ENCODE peak calls at places on chromosome 1, in nine cellular contexts. One of them, this sample, is unnamed.

GRCh38 chr1:1019122-1019999 is 559 bp upstream of the AGRN start:
- DNase-seq in PC-3: peak; percentile 96
- DNase-seq in neural progenitor cell: peak; percentile 95
- DNase-seq in OCI-LY7: peak; percentile 87
- DNase-seq in GM23338: peak; percentile 83
- DNase-seq in GM23248: peak; percentile 94
- DNase-seq in hepatocyte: peak; percentile 97
- DNase-seq in HCT116: peak; percentile 61
- DNase-seq in SK-N-SH: peak; percentile 99
- DNase-seq in this sample: peak; percentile 85

GRCh38 chr1:3668148-3668547 is 15.8 kb downstream of the TP73 start:
- DNase-seq in PC-3: no peak
- DNase-seq in neural progenitor cell: no peak
- DNase-seq in OCI-LY7: no peak
- DNase-seq in GM23338: no peak
- DNase-seq in GM23248: no peak
- DNase-seq in hepatocyte: no peak
- DNase-seq in HCT116: no peak
- DNase-seq in SK-N-SH: no peak
- DNase-seq in this sample: no peak

GRCh38 chr1:199205740-199206139 is 566.9 kb downstream of the PTPRC start:
- DNase-seq in PC-3: peak; percentile 5
- DNase-seq in neural progenitor cell: no peak
- DNase-seq in OCI-LY7: no peak
- DNase-seq in GM23338: no peak
- DNase-seq in GM23248: no peak
- DNase-seq in hepatocyte: no peak
- DNase-seq in HCT116: no peak
- DNase-seq in SK-N-SH: no peak
- DNase-seq in this sample: no peak

GRCh38 chr1:205263580-205264190 is 35.9 kb downstream of the TMCC2 start:
- DNase-seq in PC-3: no peak
- DNase-seq in neural progenitor cell: no peak
- DNase-seq in OCI-LY7: no peak
- DNase-seq in GM23338: no peak
- DNase-seq in GM23248: peak; percentile 34
- DNase-seq in hepatocyte: no peak
- DNase-seq in HCT116: no peak
- DNase-seq in SK-N-SH: no peak
- DNase-seq in this sample: no peak

GRCh38 chr1:204359131-204359473 is 627 bp downstream of the PLEKHA6 start:
- DNase-seq in PC-3: no peak
- DNase-seq in neural progenitor cell: peak; percentile 47
- DNase-seq in OCI-LY7: no peak
- DNase-seq in GM23338: no peak
- DNase-seq in GM23248: no peak
- DNase-seq in hepatocyte: no peak
- DNase-seq in HCT116: no peak
- DNase-seq in SK-N-SH: no peak
- DNase-seq in this sample: no peak

GRCh38 chr1:67552336-67552759 is 122.1 kb upstream of the SERBP1 start:
- DNase-seq in PC-3: no peak
- DNase-seq in neural progenitor cell: no peak
- DNase-seq in OCI-LY7: no peak
- DNase-seq in GM23338: peak; percentile 33
- DNase-seq in GM23248: no peak
- DNase-seq in hepatocyte: peak; percentile 70
- DNase-seq in HCT116: no peak
- DNase-seq in SK-N-SH: no peak
- DNase-seq in this sample: no peak

GRCh38 chr1:102919659-102920058 is 188.7 kb downstream of the COL11A1 start:
- DNase-seq in PC-3: peak; percentile 35
- DNase-seq in neural progenitor cell: no peak
- DNase-seq in OCI-LY7: no peak
- DNase-seq in GM23338: no peak
- DNase-seq in GM23248: peak; percentile 63
- DNase-seq in hepatocyte: no peak
- DNase-seq in HCT116: no peak
- DNase-seq in SK-N-SH: no peak
- DNase-seq in this sample: no peak

GRCh38 chr1:65703853-65704252 is 88.8 kb upstream of the PDE4B start:
- DNase-seq in PC-3: no peak
- DNase-seq in neural progenitor cell: no peak
- DNase-seq in OCI-LY7: no peak
- DNase-seq in GM23338: no peak
- DNase-seq in GM23248: no peak
- DNase-seq in hepatocyte: no peak
- DNase-seq in HCT116: no peak
- DNase-seq in SK-N-SH: no peak
- DNase-seq in this sample: no peak

GRCh38 chr1:68028566-68028965 is 21.9 kb downstream of the DIRAS3 start:
- DNase-seq in PC-3: no peak
- DNase-seq in neural progenitor cell: no peak
- DNase-seq in OCI-LY7: no peak
- DNase-seq in GM23338: no peak
- DNase-seq in GM23248: no peak
- DNase-seq in hepatocyte: no peak
- DNase-seq in HCT116: no peak
- DNase-seq in SK-N-SH: no peak
- DNase-seq in this sample: no peak

GRCh38 chr1:226656601-226657277 is 82.3 kb downstream of the ITPKB start:
- DNase-seq in PC-3: peak; percentile 66
- DNase-seq in neural progenitor cell: no peak
- DNase-seq in OCI-LY7: peak; percentile 50
- DNase-seq in GM23338: no peak
- DNase-seq in GM23248: peak; percentile 93
- DNase-seq in hepatocyte: no peak
- DNase-seq in HCT116: no peak
- DNase-seq in SK-N-SH: peak; percentile 68
- DNase-seq in this sample: peak; percentile 81

GRCh38 chr1:56676571-56677035 is 31.5 kb downstream of the PRKAA2 start:
- DNase-seq in PC-3: peak; percentile 83
- DNase-seq in neural progenitor cell: no peak
- DNase-seq in OCI-LY7: no peak
- DNase-seq in GM23338: no peak
- DNase-seq in GM23248: peak; percentile 76
- DNase-seq in hepatocyte: peak; percentile 10
- DNase-seq in HCT116: no peak
- DNase-seq in SK-N-SH: no peak
- DNase-seq in this sample: no peak

GRCh38 chr1:115545791-115546733 is 95.7 kb upstream of the VANGL1 start:
- DNase-seq in PC-3: peak; percentile 97
- DNase-seq in neural progenitor cell: peak; percentile 65
- DNase-seq in OCI-LY7: no peak
- DNase-seq in GM23338: peak; percentile 94
- DNase-seq in GM23248: peak; percentile 93
- DNase-seq in hepatocyte: peak; percentile 86
- DNase-seq in HCT116: peak; percentile 76
- DNase-seq in SK-N-SH: peak; percentile 55
- DNase-seq in this sample: no peak

GRCh38 chr1:115545096-115545720 is 96.6 kb upstream of the VANGL1 start:
- DNase-seq in PC-3: peak; percentile 10
- DNase-seq in neural progenitor cell: no peak
- DNase-seq in OCI-LY7: no peak
- DNase-seq in GM23338: no peak
- DNase-seq in GM23248: peak; percentile 12
- DNase-seq in hepatocyte: no peak
- DNase-seq in HCT116: no peak
- DNase-seq in SK-N-SH: no peak
- DNase-seq in this sample: no peak

GRCh38 chr1:115543247-115543646 is 98.5 kb upstream of the VANGL1 start:
- DNase-seq in PC-3: no peak
- DNase-seq in neural progenitor cell: no peak
- DNase-seq in OCI-LY7: no peak
- DNase-seq in GM23338: peak; percentile 42
- DNase-seq in GM23248: no peak
- DNase-seq in hepatocyte: no peak
- DNase-seq in HCT116: no peak
- DNase-seq in SK-N-SH: no peak
- DNase-seq in this sample: no peak

GRCh38 chr1:115546846-115547245 is 94.9 kb upstream of the VANGL1 start:
- DNase-seq in PC-3: no peak
- DNase-seq in neural progenitor cell: no peak
- DNase-seq in OCI-LY7: no peak
- DNase-seq in GM23338: no peak
- DNase-seq in GM23248: no peak
- DNase-seq in hepatocyte: no peak
- DNase-seq in HCT116: no peak
- DNase-seq in SK-N-SH: no peak
- DNase-seq in this sample: no peak

DNA sequence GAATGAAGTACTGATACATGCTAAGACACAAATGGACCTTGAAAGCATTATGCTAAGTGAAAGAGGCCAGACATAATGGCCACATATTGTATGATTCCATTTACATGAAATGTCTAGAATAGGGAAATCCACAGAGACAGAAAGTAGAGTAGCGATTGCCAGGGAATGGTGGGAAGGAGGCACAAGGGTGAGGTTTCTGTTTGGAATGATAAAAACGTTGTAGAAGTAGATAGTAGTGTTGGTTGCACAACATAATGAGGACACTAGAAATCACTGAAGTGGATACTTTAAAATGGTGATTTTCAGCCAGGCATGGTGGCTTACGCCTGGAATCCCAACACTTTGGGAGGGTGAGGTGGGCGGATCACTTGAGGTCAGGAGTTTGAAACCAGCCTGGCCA is 97.6 kb upstream of the VANGL1 start:
- DNase-seq in PC-3: no peak
- DNase-seq in neural progenitor cell: no peak
- DNase-seq in OCI-LY7: no peak
- DNase-seq in GM23338: no peak
- DNase-seq in GM23248: peak; percentile 15
- DNase-seq in hepatocyte: no peak
- DNase-seq in HCT116: no peak
- DNase-seq in SK-N-SH: no peak
- DNase-seq in this sample: no peak
- H3K27ac ChIP-seq in PC-3: no peak overlapping the region
- H3K27ac ChIP-seq in neural progenitor cell: no peak overlapping the region
- H3K27ac ChIP-seq in OCI-LY7: no peak overlapping the region
- H3K27ac ChIP-seq in GM23338: no peak overlapping the region
- H3K27ac ChIP-seq in GM23248: no peak overlapping the region
- H3K27ac ChIP-seq in hepatocyte: peak overlapping the region; percentile 39
- H3K27ac ChIP-seq in HCT116: no peak overlapping the region
- H3K27ac ChIP-seq in SK-N-SH: no peak overlapping the region
- H3K27ac ChIP-seq in this sample: no peak overlapping the region

GRCh38 chr1:160210563-160210962 is 5.4 kb downstream of the PEA15 start:
- DNase-seq in PC-3: no peak
- DNase-seq in neural progenitor cell: no peak
- DNase-seq in OCI-LY7: no peak
- DNase-seq in GM23338: no peak
- DNase-seq in GM23248: no peak
- DNase-seq in hepatocyte: no peak
- DNase-seq in HCT116: no peak
- DNase-seq in SK-N-SH: peak; percentile 44
- DNase-seq in this sample: no peak

GRCh38 chr1:160209656-160210046 is 4.5 kb downstream of the PEA15 start:
- DNase-seq in PC-3: no peak
- DNase-seq in neural progenitor cell: peak; percentile 73
- DNase-seq in OCI-LY7: no peak
- DNase-seq in GM23338: peak; percentile 50
- DNase-seq in GM23248: peak; percentile 50
- DNase-seq in hepatocyte: no peak
- DNase-seq in HCT116: no peak
- DNase-seq in SK-N-SH: peak; percentile 76
- DNase-seq in this sample: no peak

GRCh38 chr1:160208179-160209040 is 3.2 kb downstream of the PEA15 start:
- DNase-seq in PC-3: no peak
- DNase-seq in neural progenitor cell: no peak
- DNase-seq in OCI-LY7: no peak
- DNase-seq in GM23338: no peak
- DNase-seq in GM23248: peak; percentile 57
- DNase-seq in hepatocyte: no peak
- DNase-seq in HCT116: no peak
- DNase-seq in SK-N-SH: no peak
- DNase-seq in this sample: no peak

GRCh38 chr1:160207751-160208150 is 2.6 kb downstream of the PEA15 start:
- DNase-seq in PC-3: no peak
- DNase-seq in neural progenitor cell: peak; percentile 58
- DNase-seq in OCI-LY7: no peak
- DNase-seq in GM23338: no peak
- DNase-seq in GM23248: no peak
- DNase-seq in hepatocyte: no peak
- DNase-seq in HCT116: no peak
- DNase-seq in SK-N-SH: no peak
- DNase-seq in this sample: no peak

DNA sequence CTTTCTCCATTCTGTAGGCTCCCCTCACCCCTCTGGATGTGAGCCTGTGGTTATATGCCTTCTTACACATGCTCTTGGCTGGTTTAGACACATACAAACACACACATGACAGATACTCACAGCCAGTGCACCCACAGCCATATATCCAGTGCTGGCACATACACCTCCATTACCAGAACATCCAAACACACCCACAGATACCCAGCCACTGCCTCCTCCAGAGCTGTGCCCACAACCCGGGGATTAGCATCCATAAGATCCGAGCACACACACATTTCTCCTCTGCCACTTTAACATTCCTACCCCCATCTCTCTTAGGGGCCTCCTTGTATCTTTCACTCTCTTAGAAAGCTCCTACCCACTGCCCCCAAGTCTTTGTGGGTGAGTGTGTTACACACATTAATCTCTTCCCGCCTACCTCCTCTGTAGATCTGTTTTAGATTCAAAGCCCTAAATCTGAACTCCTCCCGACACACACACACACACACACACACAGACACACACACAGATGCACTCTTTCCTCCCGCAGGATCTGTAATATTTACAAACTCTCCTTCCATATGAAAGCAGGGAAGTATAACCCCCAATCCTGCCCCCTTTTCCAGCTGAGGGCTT is 4.0 kb downstream of the PEA15 start:
- DNase-seq in PC-3: no peak
- DNase-seq in neural progenitor cell: no peak
- DNase-seq in OCI-LY7: no peak
- DNase-seq in GM23338: no peak
- DNase-seq in GM23248: no peak
- DNase-seq in hepatocyte: no peak
- DNase-seq in HCT116: no peak
- DNase-seq in SK-N-SH: peak; percentile 27
- DNase-seq in this sample: no peak
- TF ChIP-seq EZH2phosphoT487 in PC-3: no peak
- TF ChIP-seq EZH2phosphoT487 in neural progenitor cell: no peak
- TF ChIP-seq EZH2phosphoT487 in OCI-LY7: no peak
- TF ChIP-seq EZH2phosphoT487 in GM23338: no peak
- TF ChIP-seq EZH2phosphoT487 in GM23248: no peak
- TF ChIP-seq EZH2phosphoT487 in hepatocyte: no peak
- TF ChIP-seq EZH2phosphoT487 in HCT116: no peak
- TF ChIP-seq EZH2phosphoT487 in SK-N-SH: no peak
- TF ChIP-seq EZH2phosphoT487 in this sample: no peak

GRCh38 chr1:27429029-27429425 is 36.6 kb downstream of the GPR3 start:
- DNase-seq in PC-3: no peak
- DNase-seq in neural progenitor cell: no peak
- DNase-seq in OCI-LY7: no peak
- DNase-seq in GM23338: no peak
- DNase-seq in GM23248: no peak
- DNase-seq in hepatocyte: no peak
- DNase-seq in HCT116: no peak
- DNase-seq in SK-N-SH: no peak
- DNase-seq in this sample: no peak
- H3K27ac ChIP-seq in PC-3: no peak overlapping the region
- H3K27ac ChIP-seq in neural progenitor cell: no peak overlapping the region
- H3K27ac ChIP-seq in OCI-LY7: peak overlapping the region; percentile 54
- H3K27ac ChIP-seq in GM23338: peak overlapping the region; percentile 88
- H3K27ac ChIP-seq in GM23248: no peak overlapping the region
- H3K27ac ChIP-seq in hepatocyte: peak overlapping the region; percentile 76
- H3K27ac ChIP-seq in HCT116: no peak overlapping the region
- H3K27ac ChIP-seq in SK-N-SH: peak overlapping the region; percentile 43
- H3K27ac ChIP-seq in this sample: no peak overlapping the region

GRCh38 chr1:29975036-29975694 is 738.8 kb downstream of the PTPRU start:
- DNase-seq in PC-3: peak; percentile 49
- DNase-seq in neural progenitor cell: peak; percentile 76
- DNase-seq in OCI-LY7: peak; percentile 4
- DNase-seq in GM23338: peak; percentile 75
- DNase-seq in GM23248: peak; percentile 46
- DNase-seq in hepatocyte: peak; percentile 59
- DNase-seq in HCT116: no peak
- DNase-seq in SK-N-SH: no peak
- DNase-seq in this sample: no peak
- TF ChIP-seq EZH2phosphoT487 in PC-3: no peak
- TF ChIP-seq EZH2phosphoT487 in neural progenitor cell: no peak
- TF ChIP-seq EZH2phosphoT487 in OCI-LY7: no peak
- TF ChIP-seq EZH2phosphoT487 in GM23338: no peak
- TF ChIP-seq EZH2phosphoT487 in GM23248: no peak
- TF ChIP-seq EZH2phosphoT487 in hepatocyte: no peak
- TF ChIP-seq EZH2phosphoT487 in HCT116: no peak
- TF ChIP-seq EZH2phosphoT487 in SK-N-SH: no peak
- TF ChIP-seq EZH2phosphoT487 in this sample: no peak

This sample was measured in MM.1S.